ENCODE peak calls at places on chromosomes 6 and 20, in four cellular contexts. H is HepG2, A is GM12878, U is K562. I is an unnamed sample.

GRCh38 chr6:159788276-159788675 is 1.1 kb downstream of the TCP1 start:
- DNase-seq in H (no peak), A (no peak), U (no peak), I (no peak)

GRCh38 chr6:130434174-130434873 is 68.5 kb downstream of the TMEM200A start:
- DNase-seq in A (no peak), H (no peak), U (no peak), I (no peak)

GRCh38 chr6:136753624-136754023 is 38.7 kb downstream of the MAP3K5 start:
- DNase-seq in H (no peak), U (no peak), A (no peak), I (no peak)

GRCh38 chr20:58765795-58766194 is 73.2 kb downstream of the NPEPL1 start:
- DNase-seq in U (no peak), A (no peak), H (no peak), I (no peak)

GRCh38 chr6:11621119-11621518 is 83.6 kb downstream of the TMEM170B start:
- DNase-seq in U (no peak), H (no peak), A (no peak), I (no peak)

GRCh38 chr6:34324738-34325444 is 67.6 kb downstream of the NUDT3 start:
- DNase-seq in U (no peak), A (no peak), H (no peak), I (no peak)

GRCh38 chr20:44038681-44039123 is 124.0 kb downstream of the TOX2 start:
- DNase-seq in U (no peak), H (no peak), A (no peak), I (no peak)

GRCh38 chr6:159906400-159906799 is 15.6 kb downstream of the MAS1 start:
- DNase-seq in A (no peak), H (no peak), U (no peak), I (no peak)

GRCh38 chr6:13354331-13355042 is 26.1 kb upstream of the TBC1D7 start:
- DNase-seq in U (peak; percentile 54), H (no peak), A (no peak), I (no peak)

GRCh38 chr6:22295145-22295544 is 1.7 kb downstream of the PRL start:
- DNase-seq in U (no peak), A (no peak), H (no peak), I (no peak)
- TF ChIP-seq CREM in U (no peak), A (no peak), H (no peak), I (no peak)

DNA sequence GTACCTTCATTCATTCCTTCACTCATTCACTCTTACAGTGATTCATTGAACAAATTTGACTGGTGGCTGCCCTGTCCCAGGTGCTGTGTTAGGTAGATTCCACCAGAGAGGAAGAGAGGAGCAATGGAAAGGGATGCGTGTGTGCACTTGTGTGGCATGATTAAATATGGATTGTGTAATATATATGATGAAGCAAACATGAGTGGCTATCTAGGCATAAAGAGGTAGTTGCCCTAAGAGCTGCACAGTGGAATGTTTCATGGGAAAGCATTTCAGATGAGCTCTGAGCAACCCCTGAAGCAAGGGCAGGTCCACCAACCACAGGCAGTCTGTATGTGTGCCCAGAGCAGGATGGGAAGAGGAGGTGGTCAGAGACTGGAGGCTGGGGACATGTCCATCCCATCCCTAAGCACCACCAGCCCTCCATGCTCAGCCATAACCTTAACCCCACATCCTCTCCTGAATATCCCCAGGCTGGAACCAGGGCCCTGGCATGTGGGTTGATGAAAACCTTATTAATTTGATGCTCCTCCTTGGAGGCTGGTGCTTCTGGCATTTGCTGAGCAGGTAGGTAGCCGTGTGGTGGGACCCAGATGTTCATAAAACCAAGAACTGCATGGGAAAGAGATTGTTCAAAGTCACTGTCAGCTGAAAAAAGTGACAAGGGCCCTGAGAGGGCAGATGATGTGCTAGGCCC is 226.2 kb downstream of the SYNDIG1 start:
- DNase-seq in U (no peak), A (no peak), H (no peak), I (no peak)
- TF ChIP-seq CREM in U (no peak), A (no peak), H (no peak), I (no peak)

DNA sequence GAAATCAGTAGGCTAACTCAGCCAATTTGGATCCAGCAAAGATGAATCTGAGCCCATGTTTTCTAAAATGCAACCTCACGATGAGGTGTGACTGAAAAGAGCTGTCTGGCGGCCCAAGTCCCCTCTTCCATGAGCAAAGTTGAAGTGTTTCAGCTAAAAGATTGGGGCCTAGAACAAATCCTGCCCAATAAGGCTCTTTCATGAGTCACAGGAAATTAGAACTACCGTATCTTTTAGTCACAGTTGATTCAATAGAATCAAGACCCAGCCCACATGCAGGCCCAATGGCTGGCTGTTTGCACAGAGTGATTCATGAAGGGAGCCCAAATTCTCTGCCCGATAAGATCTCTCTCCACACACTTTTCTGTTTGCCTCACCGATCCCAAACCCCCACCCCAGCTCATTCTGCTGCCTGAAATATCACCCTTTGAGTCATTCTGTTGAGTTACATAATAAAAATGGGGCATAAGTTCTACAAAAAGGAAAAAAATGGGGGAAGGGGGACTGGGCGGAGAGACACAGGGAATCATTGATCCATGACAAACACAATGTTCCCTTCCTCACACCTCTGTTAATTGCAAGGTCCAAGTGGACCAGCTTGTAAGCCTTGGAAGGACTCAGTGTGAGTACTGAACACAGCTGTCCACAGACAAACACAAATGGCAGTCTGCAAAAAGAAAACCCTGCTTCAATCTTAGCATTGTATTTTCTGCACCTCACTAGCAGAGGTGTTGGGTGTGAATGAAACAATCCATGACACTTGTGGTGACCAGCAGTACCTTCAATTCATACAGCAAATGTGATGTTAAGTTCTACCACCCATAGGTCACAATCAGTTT is 13.8 kb downstream of the FOXQ1 start:
- DNase-seq in H (peak; percentile 99), A (no peak), U (no peak), I (no peak)
- TF ChIP-seq CREM in H (peak; percentile 86), A (no peak), U (no peak), I (no peak)

GRCh38 chr20:10735195-10735949 is 61.6 kb upstream of the JAG1 start:
- DNase-seq in H (no peak), A (no peak), U (no peak), I (no peak)

GRCh38 chr20:10729785-10730184 is 56.0 kb upstream of the JAG1 start:
- DNase-seq in A (no peak), H (no peak), U (no peak), I (no peak)

GRCh38 chr20:10731190-10731955 is 57.6 kb upstream of the JAG1 start:
- DNase-seq in H (no peak), U (no peak), A (no peak), I (no peak)

GRCh38 chr20:10730629-10731183 is 56.9 kb upstream of the JAG1 start:
- DNase-seq in U (no peak), A (no peak), H (no peak), I (no peak)

GRCh38 chr20:10733122-10733521 is 59.3 kb upstream of the JAG1 start:
- DNase-seq in H (no peak), U (no peak), A (no peak), I (no peak)
- TF ChIP-seq CREM in H (no peak), U (no peak), A (no peak), I (no peak)

GRCh38 chr6:509676-510075 is 118.1 kb downstream of the IRF4 start:
- DNase-seq in U (no peak), H (no peak), A (no peak), I (no peak)
- TF ChIP-seq CREM in U (no peak), H (no peak), A (peak; percentile 15), I (no peak)

DNA sequence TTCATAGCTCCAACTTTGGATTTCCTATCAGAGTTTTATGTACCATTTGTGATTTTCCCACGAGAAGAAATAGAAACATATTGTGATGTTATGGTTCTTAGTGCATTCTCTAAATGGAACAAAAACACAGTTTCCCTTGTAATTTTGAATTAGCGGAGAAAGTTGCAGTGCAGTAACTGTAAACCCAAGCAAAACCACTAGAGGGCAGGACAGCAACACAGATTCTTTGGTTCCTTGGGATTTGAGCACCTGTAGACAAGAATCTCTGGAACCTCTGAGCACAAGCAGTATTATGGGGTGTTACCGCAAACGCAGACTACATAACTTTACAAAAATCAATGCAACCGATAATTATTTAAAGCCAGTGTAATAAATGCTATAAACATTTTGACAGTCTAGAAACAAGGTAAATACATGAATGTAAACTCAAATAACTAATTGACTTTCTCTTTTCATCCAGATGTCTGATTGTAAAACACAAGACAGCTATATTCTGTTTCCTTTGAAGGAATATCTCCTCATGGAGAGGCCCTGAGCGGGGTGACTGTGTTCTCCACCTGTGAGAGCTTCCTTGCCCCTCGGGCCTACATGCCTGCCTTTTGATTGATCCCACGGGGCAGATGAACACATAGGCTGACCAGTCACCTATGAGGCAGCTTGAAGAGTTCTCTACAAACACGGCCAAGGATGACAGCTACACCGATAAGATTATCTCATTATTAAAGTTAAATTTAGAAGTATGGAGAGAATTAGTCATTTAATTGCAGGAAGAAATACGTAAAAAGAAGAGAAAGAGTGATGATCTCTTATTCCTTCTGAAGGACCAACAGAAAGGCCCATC is 67.5 kb upstream of the COL21A1 start:
- DNase-seq in A (no peak), U (peak; percentile 14), H (peak; percentile 47), I (peak; percentile 48)
- TF ChIP-seq CREM in A (no peak), U (no peak), H (no peak), I (no peak)

GRCh38 chr6:167934426-167934864 is 63.0 kb upstream of the KIF25 start:
- DNase-seq in A (no peak), H (no peak), U (no peak), I (no peak)
- TF ChIP-seq CREM in A (no peak), H (no peak), U (no peak), I (no peak)